ENCODE peak calls at places on chromosomes 1 and 21, in six cellular contexts. One of them, this sample, is unnamed.

GRCh38 chr1:11550664-11551283 is 71.8 kb downstream of the DISP3 start:
- DNase-seq in fibroblast of lung: peak; percentile 71
- DNase-seq in A549: peak; percentile 53
- DNase-seq in endothelial cell of umbilical vein: peak; percentile 78
- DNase-seq in sigmoid colon: no peak
- DNase-seq in GM23338: peak; percentile 97
- DNase-seq in this sample: peak; percentile 80

GRCh38 chr1:182786223-182787001 is 3.2 kb upstream of the NPL start:
- DNase-seq in fibroblast of lung: peak; percentile 60
- DNase-seq in A549: peak; percentile 78
- DNase-seq in endothelial cell of umbilical vein: peak; percentile 69
- DNase-seq in sigmoid colon: peak; percentile 81
- DNase-seq in GM23338: peak; percentile 88
- DNase-seq in this sample: peak; percentile 71

GRCh38 chr1:239255628-239256160 is 130.7 kb upstream of the CHRM3 start:
- DNase-seq in fibroblast of lung: no peak
- DNase-seq in A549: no peak
- DNase-seq in endothelial cell of umbilical vein: no peak
- DNase-seq in sigmoid colon: no peak
- DNase-seq in GM23338: no peak
- DNase-seq in this sample: no peak

GRCh38 chr1:109969430-109969829 is 15.1 kb upstream of the AHCYL1 start:
- DNase-seq in fibroblast of lung: peak; percentile 72
- DNase-seq in A549: no peak
- DNase-seq in endothelial cell of umbilical vein: no peak
- DNase-seq in sigmoid colon: no peak
- DNase-seq in GM23338: no peak
- DNase-seq in this sample: peak; percentile 47

GRCh38 chr1:110390692-110391232 is at the start of gene SLC16A4:
- DNase-seq in fibroblast of lung: peak; percentile 86
- DNase-seq in A549: peak; percentile 79
- DNase-seq in endothelial cell of umbilical vein: peak; percentile 57
- DNase-seq in sigmoid colon: no peak
- DNase-seq in GM23338: peak; percentile 40
- DNase-seq in this sample: peak; percentile 81

GRCh38 chr1:16430598-16430997 is 6.6 kb downstream of the SPATA21 start:
- DNase-seq in fibroblast of lung: no peak
- DNase-seq in A549: peak; percentile 56
- DNase-seq in endothelial cell of umbilical vein: no peak
- DNase-seq in sigmoid colon: no peak
- DNase-seq in GM23338: peak; percentile 64
- DNase-seq in this sample: no peak

GRCh38 chr21:46004168-46004861 is 22.7 kb downstream of the COL6A1 start:
- DNase-seq in fibroblast of lung: no peak
- DNase-seq in A549: no peak
- DNase-seq in endothelial cell of umbilical vein: no peak
- DNase-seq in sigmoid colon: peak; percentile 71
- DNase-seq in GM23338: no peak
- DNase-seq in this sample: no peak

GRCh38 chr1:198741744-198742143 is 102.9 kb downstream of the PTPRC start:
- DNase-seq in fibroblast of lung: peak; percentile 42
- DNase-seq in A549: no peak
- DNase-seq in endothelial cell of umbilical vein: no peak
- DNase-seq in sigmoid colon: no peak
- DNase-seq in GM23338: peak; percentile 35
- DNase-seq in this sample: no peak

GRCh38 chr1:203985044-203985443 is 87.9 kb upstream of the SOX13 start:
- DNase-seq in fibroblast of lung: peak; percentile 13
- DNase-seq in A549: no peak
- DNase-seq in endothelial cell of umbilical vein: no peak
- DNase-seq in sigmoid colon: no peak
- DNase-seq in GM23338: peak; percentile 97
- DNase-seq in this sample: no peak

GRCh38 chr1:194447635-194448034 is 1261.2 kb upstream of the B3GALT2 start:
- DNase-seq in fibroblast of lung: peak; percentile 86
- DNase-seq in A549: no peak
- DNase-seq in endothelial cell of umbilical vein: no peak
- DNase-seq in sigmoid colon: no peak
- DNase-seq in GM23338: no peak
- DNase-seq in this sample: no peak

GRCh38 chr1:62530516-62531154 is 66.7 kb upstream of the ANGPTL3 start:
- DNase-seq in fibroblast of lung: peak; percentile 32
- DNase-seq in A549: peak; percentile 67
- DNase-seq in endothelial cell of umbilical vein: peak; percentile 29
- DNase-seq in sigmoid colon: no peak
- DNase-seq in GM23338: peak; percentile 86
- DNase-seq in this sample: peak; percentile 42

GRCh38 chr1:226223786-226224244 is 351 bp downstream of the MIXL1 start:
- DNase-seq in fibroblast of lung: peak; percentile 13
- DNase-seq in A549: peak; percentile 15
- DNase-seq in endothelial cell of umbilical vein: peak; percentile 26
- DNase-seq in sigmoid colon: no peak
- DNase-seq in GM23338: peak; percentile 77
- DNase-seq in this sample: peak; percentile 8

GRCh38 chr1:84665703-84666317 is 24.5 kb downstream of the SSX2IP start:
- DNase-seq in fibroblast of lung: peak; percentile 33
- DNase-seq in A549: no peak
- DNase-seq in endothelial cell of umbilical vein: no peak
- DNase-seq in sigmoid colon: no peak
- DNase-seq in GM23338: no peak
- DNase-seq in this sample: no peak

GRCh38 chr1:76866566-76866965 is 714 bp upstream of the ST6GALNAC5 start:
- DNase-seq in fibroblast of lung: peak; percentile 4
- DNase-seq in A549: no peak
- DNase-seq in endothelial cell of umbilical vein: no peak
- DNase-seq in sigmoid colon: no peak
- DNase-seq in GM23338: no peak
- DNase-seq in this sample: peak; percentile 59

GRCh38 chr1:154220970-154221814 is 437 bp downstream of the UBAP2L start:
- DNase-seq in fibroblast of lung: peak; percentile 44
- DNase-seq in A549: peak; percentile 59
- DNase-seq in endothelial cell of umbilical vein: peak; percentile 32
- DNase-seq in sigmoid colon: peak; percentile 83
- DNase-seq in GM23338: peak; percentile 60
- DNase-seq in this sample: no peak

GRCh38 chr21:20591294-20591693 is 406.9 kb upstream of the NCAM2 start:
- DNase-seq in fibroblast of lung: peak; percentile 17
- DNase-seq in A549: no peak
- DNase-seq in endothelial cell of umbilical vein: no peak
- DNase-seq in sigmoid colon: no peak
- DNase-seq in GM23338: no peak
- DNase-seq in this sample: no peak

GRCh38 chr1:187110351-187110750 is 281.6 kb downstream of the PLA2G4A start:
- DNase-seq in fibroblast of lung: no peak
- DNase-seq in A549: no peak
- DNase-seq in endothelial cell of umbilical vein: no peak
- DNase-seq in sigmoid colon: no peak
- DNase-seq in GM23338: no peak
- DNase-seq in this sample: no peak

GRCh38 chr1:30748098-30748698 is 9.4 kb downstream of the LAPTM5 start:
- DNase-seq in fibroblast of lung: no peak
- DNase-seq in A549: no peak
- DNase-seq in endothelial cell of umbilical vein: no peak
- DNase-seq in sigmoid colon: no peak
- DNase-seq in GM23338: no peak
- DNase-seq in this sample: no peak

GRCh38 chr1:231040800-231041704 is 998 bp upstream of the FAM89A start:
- DNase-seq in fibroblast of lung: no peak
- DNase-seq in A549: no peak
- DNase-seq in endothelial cell of umbilical vein: no peak
- DNase-seq in sigmoid colon: peak; percentile 69
- DNase-seq in GM23338: peak; percentile 50
- DNase-seq in this sample: peak; percentile 70

GRCh38 chr1:147072371-147073061 is 99.8 kb downstream of the PRKAB2 start:
- DNase-seq in fibroblast of lung: no peak
- DNase-seq in A549: no peak
- DNase-seq in endothelial cell of umbilical vein: no peak
- DNase-seq in sigmoid colon: peak; percentile 54
- DNase-seq in GM23338: peak; percentile 79
- DNase-seq in this sample: peak; percentile 4

GRCh38 chr21:28779914-28780313 is 212.8 kb downstream of the LTN1 start:
- DNase-seq in fibroblast of lung: no peak
- DNase-seq in A549: no peak
- DNase-seq in endothelial cell of umbilical vein: no peak
- DNase-seq in sigmoid colon: no peak
- DNase-seq in GM23338: no peak
- DNase-seq in this sample: no peak

GRCh38 chr1:27609210-27609555 is 5.2 kb upstream of the AHDC1 start:
- DNase-seq in fibroblast of lung: no peak
- DNase-seq in A549: no peak
- DNase-seq in endothelial cell of umbilical vein: no peak
- DNase-seq in sigmoid colon: no peak
- DNase-seq in GM23338: no peak
- DNase-seq in this sample: no peak

GRCh38 chr1:27612718-27613117 is 8.8 kb upstream of the AHDC1 start:
- DNase-seq in fibroblast of lung: no peak
- DNase-seq in A549: no peak
- DNase-seq in endothelial cell of umbilical vein: no peak
- DNase-seq in sigmoid colon: no peak
- DNase-seq in GM23338: no peak
- DNase-seq in this sample: no peak

GRCh38 chr1:27614048-27614624 is 10.2 kb upstream of the AHDC1 start:
- DNase-seq in fibroblast of lung: no peak
- DNase-seq in A549: no peak
- DNase-seq in endothelial cell of umbilical vein: no peak
- DNase-seq in sigmoid colon: no peak
- DNase-seq in GM23338: no peak
- DNase-seq in this sample: no peak

GRCh38 chr1:27609618-27610240 is 5.8 kb upstream of the AHDC1 start:
- DNase-seq in fibroblast of lung: no peak
- DNase-seq in A549: no peak
- DNase-seq in endothelial cell of umbilical vein: no peak
- DNase-seq in sigmoid colon: no peak
- DNase-seq in GM23338: no peak
- DNase-seq in this sample: no peak

GRCh38 chr1:27611450-27611849 is 7.5 kb upstream of the AHDC1 start:
- DNase-seq in fibroblast of lung: no peak
- DNase-seq in A549: peak; percentile 36
- DNase-seq in endothelial cell of umbilical vein: no peak
- DNase-seq in sigmoid colon: no peak
- DNase-seq in GM23338: no peak
- DNase-seq in this sample: no peak
- H3K4me3 ChIP-seq in fibroblast of lung: no peak overlapping the region
- H3K4me3 ChIP-seq in A549: no peak overlapping the region
- H3K4me3 ChIP-seq in endothelial cell of umbilical vein: no peak overlapping the region
- H3K4me3 ChIP-seq in sigmoid colon: no peak overlapping the region
- H3K4me3 ChIP-seq in GM23338: no peak overlapping the region
- H3K4me3 ChIP-seq in this sample: no peak overlapping the region

GRCh38 chr1:37922767-37923550 is 23.9 kb downstream of the INPP5B start:
- DNase-seq in fibroblast of lung: no peak
- DNase-seq in A549: no peak
- DNase-seq in endothelial cell of umbilical vein: no peak
- DNase-seq in sigmoid colon: no peak
- DNase-seq in GM23338: no peak
- DNase-seq in this sample: no peak

GRCh38 chr1:37923551-37923889 is 23.3 kb downstream of the INPP5B start:
- DNase-seq in fibroblast of lung: no peak
- DNase-seq in A549: no peak
- DNase-seq in endothelial cell of umbilical vein: no peak
- DNase-seq in sigmoid colon: no peak
- DNase-seq in GM23338: no peak
- DNase-seq in this sample: no peak

GRCh38 chr1:37915484-37916093 is 31.3 kb downstream of the INPP5B start:
- DNase-seq in fibroblast of lung: no peak
- DNase-seq in A549: no peak
- DNase-seq in endothelial cell of umbilical vein: no peak
- DNase-seq in sigmoid colon: no peak
- DNase-seq in GM23338: no peak
- DNase-seq in this sample: no peak

GRCh38 chr1:37914719-37915483 is 32.0 kb downstream of the INPP5B start:
- DNase-seq in fibroblast of lung: no peak
- DNase-seq in A549: no peak
- DNase-seq in endothelial cell of umbilical vein: no peak
- DNase-seq in sigmoid colon: no peak
- DNase-seq in GM23338: no peak
- DNase-seq in this sample: no peak

DNA sequence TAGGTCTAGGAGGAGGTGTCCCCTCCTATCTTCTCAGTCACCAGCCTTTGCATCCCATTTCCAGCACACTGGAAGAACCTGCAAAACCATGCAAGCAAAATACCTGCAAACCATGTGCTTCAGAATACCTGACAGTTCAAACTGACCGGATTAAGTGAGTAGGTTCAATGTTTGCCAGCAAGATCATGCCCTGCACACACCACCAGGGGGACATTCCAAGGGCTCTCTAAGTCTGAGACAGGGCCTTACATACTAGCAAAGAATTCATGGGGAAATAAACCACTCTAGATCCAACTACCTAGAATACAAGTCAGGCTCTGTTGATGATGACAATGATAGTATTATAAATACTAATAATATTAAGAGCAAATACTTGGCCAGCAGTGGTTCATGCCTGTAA is 27.6 kb downstream of the INPP5B start:
- DNase-seq in fibroblast of lung: peak; percentile 15
- DNase-seq in A549: peak; percentile 46
- DNase-seq in endothelial cell of umbilical vein: no peak
- DNase-seq in sigmoid colon: peak; percentile 22
- DNase-seq in GM23338: peak; percentile 71
- DNase-seq in this sample: peak; percentile 13
- TF ChIP-seq CTCF in fibroblast of lung: peak; percentile 34
- TF ChIP-seq CTCF in A549: peak; percentile 12
- TF ChIP-seq CTCF in endothelial cell of umbilical vein: peak; percentile 44
- TF ChIP-seq CTCF in sigmoid colon: no peak
- TF ChIP-seq CTCF in GM23338: peak; percentile 72
- TF ChIP-seq CTCF in this sample: peak; percentile 55

DNA sequence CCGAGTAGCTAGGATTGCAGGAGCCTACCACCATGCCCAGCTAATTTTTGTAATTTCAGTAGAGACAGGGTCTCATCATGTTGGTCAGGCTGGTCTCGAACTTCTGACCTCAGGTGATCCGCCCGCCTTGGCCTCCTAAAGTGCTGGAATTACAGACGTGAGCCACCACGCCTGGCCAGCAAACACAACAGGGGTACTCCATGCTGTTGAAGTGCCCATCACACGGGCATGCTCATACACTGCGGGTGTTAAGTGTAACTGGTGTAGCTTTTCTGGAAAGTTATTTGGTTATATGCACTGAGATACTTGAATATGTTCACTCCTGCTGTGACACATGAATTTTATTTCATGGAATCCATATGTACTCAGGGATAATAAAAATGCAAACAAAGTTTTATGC is 9.3 kb downstream of the SRSF4 start:
- DNase-seq in fibroblast of lung: no peak
- DNase-seq in A549: no peak
- DNase-seq in endothelial cell of umbilical vein: no peak
- DNase-seq in sigmoid colon: no peak
- DNase-seq in GM23338: no peak
- DNase-seq in this sample: no peak
- H3K4me3 ChIP-seq in fibroblast of lung: no peak overlapping the region
- H3K4me3 ChIP-seq in A549: no peak overlapping the region
- H3K4me3 ChIP-seq in endothelial cell of umbilical vein: no peak overlapping the region
- H3K4me3 ChIP-seq in sigmoid colon: no peak overlapping the region
- H3K4me3 ChIP-seq in GM23338: no peak overlapping the region
- H3K4me3 ChIP-seq in this sample: no peak overlapping the region

DNA sequence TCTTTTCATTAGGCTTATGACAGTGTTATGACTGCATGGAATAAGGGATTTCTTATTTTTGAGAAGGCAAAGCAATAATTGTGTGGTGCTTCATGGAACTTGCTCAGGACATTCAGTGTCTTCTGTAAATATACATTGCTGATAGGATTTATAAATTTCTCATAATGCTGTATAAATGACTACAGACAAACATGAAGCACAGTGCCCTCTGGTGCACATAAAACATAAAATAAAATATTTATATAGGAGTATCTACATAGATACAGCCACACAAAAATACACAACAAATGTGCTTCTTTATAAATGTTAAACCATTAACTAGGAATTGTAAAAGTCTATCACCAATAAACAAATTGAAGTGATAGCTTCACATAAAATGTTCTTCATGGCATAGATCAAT is 24.1 kb downstream of the BRINP3 start:
- DNase-seq in fibroblast of lung: no peak
- DNase-seq in A549: peak; percentile 29
- DNase-seq in endothelial cell of umbilical vein: no peak
- DNase-seq in sigmoid colon: no peak
- DNase-seq in GM23338: no peak
- DNase-seq in this sample: no peak
- TF ChIP-seq CTCF in fibroblast of lung: no peak
- TF ChIP-seq CTCF in A549: peak; percentile 30
- TF ChIP-seq CTCF in endothelial cell of umbilical vein: no peak
- TF ChIP-seq CTCF in sigmoid colon: no peak
- TF ChIP-seq CTCF in GM23338: no peak
- TF ChIP-seq CTCF in this sample: no peak